ENCODE peak calls at places on chromosomes 11 and 22, in ten cellular contexts. One of them, this sample, is unnamed.
A peak's percentile ranks its signal among the peaks of the same experiment; 100 is the strongest.

GRCh38 chr11:62075438-62075837 is 48.4 kb upstream of the INCENP start:
- DNase-seq in pancreas: no peak
- DNase-seq in uterus: no peak
- DNase-seq in colonic mucosa: no peak
- DNase-seq in BJ: no peak
- DNase-seq in astrocyte of the spinal cord: no peak
- DNase-seq in AG09319: no peak
- DNase-seq in AG04450: no peak
- DNase-seq in neural crest cell: no peak
- DNase-seq in AG09309: no peak
- DNase-seq in this sample: no peak

GRCh38 chr11:119491753-119492455 is 68.9 kb upstream of the THY1 start:
- DNase-seq in pancreas: no peak
- DNase-seq in uterus: no peak
- DNase-seq in colonic mucosa: no peak
- DNase-seq in BJ: no peak
- DNase-seq in astrocyte of the spinal cord: no peak
- DNase-seq in AG09319: no peak
- DNase-seq in AG04450: no peak
- DNase-seq in neural crest cell: no peak
- DNase-seq in AG09309: no peak
- DNase-seq in this sample: no peak

GRCh38 chr11:128724891-128725611 is 31.2 kb downstream of the FLI1 start:
- DNase-seq in pancreas: no peak
- DNase-seq in uterus: no peak
- DNase-seq in colonic mucosa: no peak
- DNase-seq in BJ: no peak
- DNase-seq in astrocyte of the spinal cord: no peak
- DNase-seq in AG09319: no peak
- DNase-seq in AG04450: no peak
- DNase-seq in neural crest cell: no peak
- DNase-seq in AG09309: no peak
- DNase-seq in this sample: no peak

GRCh38 chr22:42364641-42365336 is 67.4 kb downstream of the NFAM1 start:
- DNase-seq in pancreas: no peak
- DNase-seq in uterus: peak; percentile 54
- DNase-seq in colonic mucosa: no peak
- DNase-seq in BJ: no peak
- DNase-seq in astrocyte of the spinal cord: no peak
- DNase-seq in AG09319: peak; percentile 65
- DNase-seq in AG04450: no peak
- DNase-seq in neural crest cell: no peak
- DNase-seq in AG09309: no peak
- DNase-seq in this sample: no peak

GRCh38 chr11:28585007-28585406 is 476.8 kb downstream of the METTL15 start:
- DNase-seq in pancreas: no peak
- DNase-seq in uterus: no peak
- DNase-seq in colonic mucosa: no peak
- DNase-seq in BJ: no peak
- DNase-seq in astrocyte of the spinal cord: peak; percentile 30
- DNase-seq in AG09319: no peak
- DNase-seq in AG04450: no peak
- DNase-seq in neural crest cell: no peak
- DNase-seq in AG09309: peak; percentile 24
- DNase-seq in this sample: no peak

GRCh38 chr11:63503492-63503891 is 2.4 kb upstream of the LGALS12 start:
- DNase-seq in pancreas: no peak
- DNase-seq in uterus: no peak
- DNase-seq in colonic mucosa: no peak
- DNase-seq in BJ: no peak
- DNase-seq in astrocyte of the spinal cord: no peak
- DNase-seq in AG09319: no peak
- DNase-seq in AG04450: no peak
- DNase-seq in neural crest cell: no peak
- DNase-seq in AG09309: no peak
- DNase-seq in this sample: no peak

GRCh38 chr11:126431401-126432064 is 76.0 kb downstream of the ST3GAL4 start:
- DNase-seq in pancreas: no peak
- DNase-seq in uterus: peak; percentile 61
- DNase-seq in colonic mucosa: peak; percentile 84
- DNase-seq in BJ: peak; percentile 35
- DNase-seq in astrocyte of the spinal cord: peak; percentile 74
- DNase-seq in AG09319: peak; percentile 67
- DNase-seq in AG04450: no peak
- DNase-seq in neural crest cell: no peak
- DNase-seq in AG09309: peak; percentile 48
- DNase-seq in this sample: peak; percentile 88

GRCh38 chr11:125910450-125910849 is 6.1 kb downstream of the DDX25 start:
- DNase-seq in pancreas: no peak
- DNase-seq in uterus: no peak
- DNase-seq in colonic mucosa: no peak
- DNase-seq in BJ: no peak
- DNase-seq in astrocyte of the spinal cord: no peak
- DNase-seq in AG09319: no peak
- DNase-seq in AG04450: no peak
- DNase-seq in neural crest cell: no peak
- DNase-seq in AG09309: no peak
- DNase-seq in this sample: no peak

DNA sequence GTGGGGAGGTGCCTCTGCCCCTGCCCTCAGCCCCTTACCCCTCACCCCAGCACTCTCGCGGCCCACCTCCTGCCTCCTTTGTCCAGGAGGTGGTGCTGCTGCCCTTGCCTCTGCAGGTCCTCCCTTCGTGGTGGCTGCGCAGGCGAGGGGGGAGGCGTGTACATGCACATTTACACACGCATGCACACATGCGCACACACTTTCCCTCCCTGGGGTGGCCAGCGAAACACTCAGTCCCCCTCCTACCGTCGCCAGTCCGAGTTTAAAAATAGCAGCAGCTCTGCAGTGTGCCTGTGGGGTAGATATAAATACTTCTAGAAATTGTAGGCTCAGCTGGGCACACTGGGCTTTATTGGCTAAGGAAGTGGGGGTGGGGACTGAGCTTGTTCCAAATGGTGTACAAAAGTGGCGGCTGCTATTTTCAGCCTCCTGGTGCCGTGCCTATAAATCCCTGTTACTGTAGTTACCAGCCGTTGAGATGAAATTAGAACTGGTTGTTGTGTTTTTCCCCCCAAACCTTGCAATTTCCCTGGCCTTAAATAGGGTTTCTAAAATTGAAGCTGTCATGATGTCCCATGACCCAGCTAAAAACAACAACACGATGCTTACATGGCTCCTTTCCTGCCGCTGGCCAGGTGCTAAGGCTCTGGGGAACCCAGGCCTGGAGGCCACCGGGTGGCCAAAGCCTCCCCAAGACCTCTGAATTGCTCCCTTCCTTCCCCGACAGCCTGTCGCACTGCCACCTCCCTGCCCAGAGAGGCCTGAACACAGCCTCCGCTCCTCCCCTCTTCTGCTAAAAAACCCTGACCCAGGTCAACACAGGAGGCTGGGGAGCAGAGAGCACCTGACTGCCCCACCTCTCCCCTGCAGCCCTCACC is 12.4 kb downstream of the PICK1 start:
- DNase-seq in pancreas: no peak
- DNase-seq in uterus: peak; percentile 74
- DNase-seq in colonic mucosa: peak; percentile 29
- DNase-seq in BJ: no peak
- DNase-seq in astrocyte of the spinal cord: peak; percentile 49
- DNase-seq in AG09319: peak; percentile 61
- DNase-seq in AG04450: peak; percentile 7
- DNase-seq in neural crest cell: peak; percentile 57
- DNase-seq in AG09309: peak; percentile 89
- DNase-seq in this sample: peak; percentile 21
- TF ChIP-seq CTCF in pancreas: no peak
- TF ChIP-seq CTCF in uterus: peak; percentile 68
- TF ChIP-seq CTCF in colonic mucosa: peak; percentile 20
- TF ChIP-seq CTCF in BJ: peak; percentile 75
- TF ChIP-seq CTCF in astrocyte of the spinal cord: peak; percentile 66
- TF ChIP-seq CTCF in AG09319: peak; percentile 59
- TF ChIP-seq CTCF in AG04450: peak; percentile 67
- TF ChIP-seq CTCF in neural crest cell: peak; percentile 60
- TF ChIP-seq CTCF in AG09309: peak; percentile 90
- TF ChIP-seq CTCF in this sample: no peak

DNA sequence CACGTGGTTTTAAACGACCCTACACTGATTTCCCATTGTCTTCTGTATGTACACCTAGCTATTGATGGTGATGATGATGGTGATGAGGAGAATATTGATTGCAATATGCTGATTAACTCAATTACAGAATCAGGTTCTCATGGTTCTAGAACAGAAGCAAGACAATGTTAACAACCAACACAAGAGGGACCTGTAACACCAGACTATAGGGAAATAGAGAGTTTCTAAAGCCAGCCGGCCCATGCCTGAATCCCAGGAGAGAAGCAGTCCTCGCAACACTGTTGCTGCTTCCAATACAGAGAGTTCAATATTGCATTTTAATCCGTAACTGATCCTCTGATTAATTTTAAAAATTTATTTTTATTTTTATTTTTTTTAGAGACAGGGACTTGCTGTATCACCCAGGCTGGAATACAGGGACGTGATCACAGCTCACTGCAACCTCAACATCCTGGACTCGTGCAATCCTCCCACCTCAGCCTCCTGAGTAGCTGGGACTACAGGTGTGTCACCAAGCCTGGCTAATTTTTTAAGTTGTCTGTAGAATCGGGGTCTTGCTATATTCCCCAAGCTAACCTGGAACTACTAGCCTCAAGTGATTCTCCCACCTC is 22.2 kb upstream of the UBASH3B start:
- DNase-seq in pancreas: no peak
- DNase-seq in uterus: no peak
- DNase-seq in colonic mucosa: no peak
- DNase-seq in BJ: no peak
- DNase-seq in astrocyte of the spinal cord: peak; percentile 72
- DNase-seq in AG09319: no peak
- DNase-seq in AG04450: no peak
- DNase-seq in neural crest cell: no peak
- DNase-seq in AG09309: no peak
- DNase-seq in this sample: no peak
- TF ChIP-seq CTCF in pancreas: no peak
- TF ChIP-seq CTCF in uterus: peak; percentile 46
- TF ChIP-seq CTCF in colonic mucosa: no peak
- TF ChIP-seq CTCF in BJ: peak; percentile 64
- TF ChIP-seq CTCF in astrocyte of the spinal cord: peak; percentile 56
- TF ChIP-seq CTCF in AG09319: peak; percentile 59
- TF ChIP-seq CTCF in AG04450: peak; percentile 67
- TF ChIP-seq CTCF in neural crest cell: peak; percentile 63
- TF ChIP-seq CTCF in AG09309: peak; percentile 55
- TF ChIP-seq CTCF in this sample: no peak

GRCh38 chr11:46371994-46372393 is 9.5 kb upstream of the MDK start:
- DNase-seq in pancreas: no peak
- DNase-seq in uterus: no peak
- DNase-seq in colonic mucosa: no peak
- DNase-seq in BJ: no peak
- DNase-seq in astrocyte of the spinal cord: no peak
- DNase-seq in AG09319: no peak
- DNase-seq in AG04450: no peak
- DNase-seq in neural crest cell: no peak
- DNase-seq in AG09309: no peak
- DNase-seq in this sample: no peak

GRCh38 chr11:46374815-46375214 is 6.7 kb upstream of the MDK start:
- DNase-seq in pancreas: no peak
- DNase-seq in uterus: no peak
- DNase-seq in colonic mucosa: no peak
- DNase-seq in BJ: no peak
- DNase-seq in astrocyte of the spinal cord: no peak
- DNase-seq in AG09319: no peak
- DNase-seq in AG04450: no peak
- DNase-seq in neural crest cell: no peak
- DNase-seq in AG09309: no peak
- DNase-seq in this sample: no peak

GRCh38 chr11:46376258-46377050 is 5.0 kb upstream of the MDK start:
- DNase-seq in pancreas: no peak
- DNase-seq in uterus: no peak
- DNase-seq in colonic mucosa: no peak
- DNase-seq in BJ: no peak
- DNase-seq in astrocyte of the spinal cord: no peak
- DNase-seq in AG09319: no peak
- DNase-seq in AG04450: no peak
- DNase-seq in neural crest cell: no peak
- DNase-seq in AG09309: no peak
- DNase-seq in this sample: no peak

GRCh38 chr11:46375392-46376101 is 5.9 kb upstream of the MDK start:
- DNase-seq in pancreas: no peak
- DNase-seq in uterus: no peak
- DNase-seq in colonic mucosa: no peak
- DNase-seq in BJ: no peak
- DNase-seq in astrocyte of the spinal cord: no peak
- DNase-seq in AG09319: no peak
- DNase-seq in AG04450: no peak
- DNase-seq in neural crest cell: no peak
- DNase-seq in AG09309: no peak
- DNase-seq in this sample: no peak

DNA sequence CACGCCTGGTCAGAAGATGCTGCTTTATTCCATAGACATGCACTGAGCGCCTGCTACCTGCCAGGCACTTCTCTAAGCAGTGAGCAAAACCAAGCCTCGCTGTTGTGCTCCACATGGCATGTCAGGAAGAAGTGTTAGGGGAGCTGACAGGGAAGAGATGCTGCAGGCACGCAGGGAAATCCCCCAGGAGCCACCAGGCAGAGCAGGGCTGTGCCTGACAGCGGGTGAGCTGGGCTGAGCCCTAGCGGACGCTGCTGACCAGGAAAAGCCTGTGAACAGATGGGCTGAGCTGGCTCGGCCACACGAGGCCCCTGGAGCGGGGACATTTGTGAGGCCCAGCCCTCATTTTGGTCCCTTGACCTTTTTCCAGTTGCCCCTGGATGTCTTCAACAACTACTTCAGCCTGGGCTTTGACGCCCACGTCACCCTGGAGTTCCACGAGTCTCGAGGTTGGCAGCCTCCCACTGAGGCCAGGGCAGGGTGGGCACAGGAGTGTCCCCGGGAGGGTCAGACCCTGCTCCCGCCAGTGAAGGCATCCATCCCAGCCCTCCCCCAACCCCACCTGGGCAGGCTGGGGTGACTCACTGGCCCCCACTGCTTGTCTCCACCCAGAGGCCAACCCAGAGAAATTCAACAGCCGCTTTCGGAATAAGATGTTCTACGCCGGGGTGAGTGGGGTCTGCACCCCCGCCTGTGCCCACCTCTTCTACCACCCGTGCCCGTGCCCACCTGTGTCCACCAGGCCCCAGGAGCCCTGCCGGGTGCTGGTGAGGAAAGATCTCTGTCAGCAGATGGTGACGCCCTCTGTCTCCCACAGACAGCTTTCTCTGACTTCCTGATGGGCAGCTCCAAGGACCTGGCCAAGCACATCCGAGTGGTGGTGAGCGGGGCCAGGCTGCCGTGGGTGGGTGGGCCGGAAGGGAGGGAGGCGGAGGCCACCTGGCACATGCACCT is 7.4 kb upstream of the MDK start:
- DNase-seq in pancreas: no peak
- DNase-seq in uterus: no peak
- DNase-seq in colonic mucosa: no peak
- DNase-seq in BJ: no peak
- DNase-seq in astrocyte of the spinal cord: no peak
- DNase-seq in AG09319: no peak
- DNase-seq in AG04450: no peak
- DNase-seq in neural crest cell: no peak
- DNase-seq in AG09309: no peak
- DNase-seq in this sample: no peak
- TF ChIP-seq CTCF in pancreas: no peak
- TF ChIP-seq CTCF in uterus: no peak
- TF ChIP-seq CTCF in colonic mucosa: no peak
- TF ChIP-seq CTCF in BJ: no peak
- TF ChIP-seq CTCF in astrocyte of the spinal cord: no peak
- TF ChIP-seq CTCF in AG09319: no peak
- TF ChIP-seq CTCF in AG04450: no peak
- TF ChIP-seq CTCF in neural crest cell: no peak
- TF ChIP-seq CTCF in AG09309: no peak
- TF ChIP-seq CTCF in this sample: no peak

GRCh38 chr22:27715078-27715477 is 86.5 kb downstream of the MN1 start:
- DNase-seq in pancreas: no peak
- DNase-seq in uterus: no peak
- DNase-seq in colonic mucosa: no peak
- DNase-seq in BJ: no peak
- DNase-seq in astrocyte of the spinal cord: no peak
- DNase-seq in AG09319: no peak
- DNase-seq in AG04450: no peak
- DNase-seq in neural crest cell: no peak
- DNase-seq in AG09309: no peak
- DNase-seq in this sample: no peak
- TF ChIP-seq CTCF in pancreas: no peak
- TF ChIP-seq CTCF in uterus: no peak
- TF ChIP-seq CTCF in colonic mucosa: no peak
- TF ChIP-seq CTCF in BJ: no peak
- TF ChIP-seq CTCF in astrocyte of the spinal cord: peak; percentile 16
- TF ChIP-seq CTCF in AG09319: peak; percentile 25
- TF ChIP-seq CTCF in AG04450: peak; percentile 2
- TF ChIP-seq CTCF in neural crest cell: no peak
- TF ChIP-seq CTCF in AG09309: no peak
- TF ChIP-seq CTCF in this sample: no peak

This sample was measured in mucosa of descending colon.